ENCODE peak calls at places on chromosomes 3 and 15, in five cellular contexts. A is left ventricle myocardium inferior, G is astrocyte of the spinal cord, L is cardiac muscle cell, S is brain microvascular endothelial cell. O is an unnamed sample.

GRCh38 chr3:155619118-155619915 is 125.6 kb downstream of the PLCH1 start:
- DNase-seq in A (no peak), G (no peak), L (no peak), S (no peak), O (no peak)

GRCh38 chr3:150760431-150761200 is 2.4 kb downstream of the SIAH2 start:
- DNase-seq in A (no peak), G (no peak), L (no peak), S (no peak), O (no peak)

GRCh38 chr3:98185180-98185579 is 18.7 kb downstream of the OR5H15 start:
- DNase-seq in A (no peak), G (no peak), L (peak), S (no peak), O (no peak)

GRCh38 chr15:60928210-60928609 is 300.9 kb downstream of the RORA start:
- DNase-seq in A (no peak), G (no peak), L (no peak), S (no peak), O (no peak)

GRCh38 chr3:53818221-53819162 is 27.7 kb downstream of the CHDH start:
- DNase-seq in A (no peak), G (no peak), L (no peak), S (no peak), O (no peak)

GRCh38 chr3:15386352-15386751 is 41.0 kb downstream of the METTL6 start:
- DNase-seq in A (no peak), G (no peak), L (no peak), S (no peak), O (no peak)

GRCh38 chr15:89888214-89888804 is 5.5 kb downstream of the AP3S2 start:
- DNase-seq in A (no peak), G (peak), L (peak), S (peak), O (no peak)

GRCh38 chr15:75389791-75390382 is 21.5 kb upstream of the MAN2C1 start:
- DNase-seq in A (no peak), G (peak), L (no peak), S (no peak), O (no peak)

GRCh38 chr3:12328132-12328915 is 39.5 kb downstream of the PPARG start:
- DNase-seq in A (no peak), G (no peak), L (no peak), S (no peak), O (no peak)

GRCh38 chr15:38536201-38536676 is 28.4 kb downstream of the RASGRP1 start:
- DNase-seq in A (peak), G (peak), L (no peak), S (peak), O (no peak)

GRCh38 chr15:90291679-90292356 is 26.3 kb downstream of the NGRN start:
- DNase-seq in A (no peak), G (no peak), L (peak), S (no peak), O (no peak)

GRCh38 chr3:12229144-12229871 is 59.6 kb upstream of the PPARG start:
- DNase-seq in A (no peak), G (peak), L (no peak), S (no peak), O (no peak)

GRCh38 chr15:77500986-77501385 is 80.3 kb downstream of the HMG20A start:
- DNase-seq in A (no peak), G (peak), L (no peak), S (peak), O (no peak)

GRCh38 chr15:73996939-73997338 is 2.4 kb downstream of the PML start:
- DNase-seq in A (no peak), G (peak), L (no peak), S (peak), O (no peak)

GRCh38 chr3:81666502-81667121 is 94.8 kb downstream of the GBE1 start:
- DNase-seq in A (no peak), G (peak), L (peak), S (peak), O (no peak)

GRCh38 chr3:8856721-8857120 is 87.3 kb upstream of the OXTR start:
- DNase-seq in A (no peak), G (peak), L (no peak), S (peak), O (no peak)

GRCh38 chr15:79160211-79160610 is 69.6 kb upstream of the RASGRF1 start:
- DNase-seq in A (peak), G (no peak), L (no peak), S (peak), O (no peak)

GRCh38 chr3:192433704-192434103 is 293.6 kb downstream of the FGF12 start:
- DNase-seq in A (no peak), G (no peak), L (no peak), S (no peak), O (no peak)

DNA sequence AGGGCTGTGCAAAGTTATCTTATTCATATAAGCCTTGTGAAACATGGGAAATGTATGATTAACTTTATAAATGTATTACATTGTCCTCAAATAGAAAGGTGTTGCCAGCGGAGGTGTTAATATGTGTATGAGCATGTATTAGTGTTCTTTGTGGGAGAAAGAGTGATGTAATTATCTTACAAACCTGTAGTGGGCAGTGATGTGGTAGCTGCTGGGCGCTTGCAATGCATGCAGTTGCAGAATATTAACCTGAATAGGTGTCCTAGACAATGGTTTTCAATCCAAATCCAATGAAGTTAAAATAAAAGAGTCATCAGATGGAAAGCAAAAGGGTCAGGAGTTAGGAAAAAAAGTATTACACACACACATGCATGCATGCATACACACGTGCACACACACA is 881.3 kb upstream of the CADM2 start:
- DNase-seq in A (no peak), G (no peak), L (no peak), S (no peak), O (no peak)
- TF ChIP-seq CTCF in A (no peak), G (peak), L (no peak), S (peak), O (peak)

DNA sequence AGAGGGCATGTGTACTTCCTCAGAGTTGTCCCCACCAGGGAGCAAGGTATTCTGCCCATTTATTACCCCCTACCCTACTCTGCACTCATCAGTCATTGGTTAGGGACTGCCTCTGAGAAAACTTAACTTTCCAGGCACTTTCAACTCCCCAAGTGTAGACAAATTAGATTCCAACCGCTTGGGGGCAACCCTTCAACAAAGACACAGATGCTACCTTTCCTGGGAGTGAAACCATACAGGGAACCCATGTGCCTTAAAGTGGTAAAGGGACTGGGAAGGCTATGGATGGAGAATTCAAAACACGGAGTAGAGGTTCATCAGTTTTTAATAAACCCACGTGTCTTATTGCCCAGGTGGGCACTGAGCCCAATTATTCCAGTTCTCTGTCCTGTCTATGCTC is 19.4 kb upstream of the UBE2E2 start:
- DNase-seq in A (no peak), G (peak), L (peak), S (peak), O (no peak)
- TF ChIP-seq CTCF in A (peak), G (peak), L (peak), S (peak), O (peak)

DNA sequence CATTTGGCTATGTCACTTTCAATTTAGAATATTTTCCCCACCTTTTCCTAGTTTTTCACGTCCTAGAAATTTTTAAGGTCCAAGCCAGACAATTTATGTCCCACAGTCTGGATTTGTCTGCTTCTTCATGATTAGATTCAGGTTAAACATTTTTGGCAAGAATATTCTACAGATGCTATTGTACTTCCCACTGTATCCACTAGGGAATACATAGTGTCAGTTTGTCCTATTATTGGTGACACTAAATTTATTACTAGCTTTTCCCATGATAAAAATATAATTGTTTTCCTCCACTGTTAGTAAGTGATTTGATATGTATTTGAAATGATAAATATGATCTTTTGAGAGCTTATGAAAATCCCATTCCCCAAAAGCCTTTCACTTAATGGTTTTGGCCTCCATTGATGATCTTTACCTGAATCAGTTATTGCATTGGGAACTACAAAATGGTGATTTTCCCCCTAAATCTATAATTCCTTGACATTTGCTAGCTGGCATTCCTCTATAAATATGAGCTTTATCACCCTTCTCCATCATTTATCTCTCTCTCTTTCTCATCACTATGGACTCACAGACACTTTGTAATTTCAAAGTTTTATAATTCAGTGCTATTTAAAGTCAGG is 8.3 kb downstream of the ARL14 start:
- DNase-seq in A (no peak), G (no peak), L (no peak), S (no peak), O (no peak)
- TF ChIP-seq CTCF in A (peak), G (peak), L (peak), S (peak), O (no peak)

DNA sequence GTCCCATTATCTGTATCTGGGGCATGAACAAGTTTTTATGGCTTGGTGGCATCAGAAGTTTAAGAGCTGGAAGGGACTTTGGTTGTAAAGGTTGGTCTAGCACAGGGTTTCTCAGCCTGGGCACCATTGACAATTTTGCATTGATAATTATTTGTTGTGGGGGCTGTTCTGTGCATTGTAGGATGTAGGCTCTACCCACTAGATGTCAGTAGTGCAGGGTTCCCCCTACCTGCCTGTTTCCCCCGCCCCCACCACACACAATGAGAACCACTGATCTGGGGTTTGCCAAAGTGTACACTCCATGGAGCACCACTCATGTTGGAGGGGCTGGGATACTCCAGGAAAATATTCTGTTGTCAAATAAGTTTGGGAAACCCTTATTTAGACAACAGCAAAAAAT is 42.7 kb downstream of the PLCL2 start:
- DNase-seq in A (no peak), G (no peak), L (no peak), S (no peak), O (no peak)
- TF ChIP-seq CTCF in A (no peak), G (no peak), L (no peak), S (no peak), O (peak)

GRCh38 chr3:170357176-170357919 is at the start of gene SKIL:
- DNase-seq in A (peak), G (peak), L (peak), S (peak), O (no peak)
- TF ChIP-seq CTCF in A (no peak), G (no peak), L (peak), S (no peak), O (peak)

GRCh38 chr3:158680861-158681260 is 8.4 kb upstream of the LXN start:
- DNase-seq in A (no peak), G (no peak), L (no peak), S (no peak), O (no peak)
- TF ChIP-seq CTCF in A (no peak), G (no peak), L (no peak), S (no peak), O (no peak)

DNA sequence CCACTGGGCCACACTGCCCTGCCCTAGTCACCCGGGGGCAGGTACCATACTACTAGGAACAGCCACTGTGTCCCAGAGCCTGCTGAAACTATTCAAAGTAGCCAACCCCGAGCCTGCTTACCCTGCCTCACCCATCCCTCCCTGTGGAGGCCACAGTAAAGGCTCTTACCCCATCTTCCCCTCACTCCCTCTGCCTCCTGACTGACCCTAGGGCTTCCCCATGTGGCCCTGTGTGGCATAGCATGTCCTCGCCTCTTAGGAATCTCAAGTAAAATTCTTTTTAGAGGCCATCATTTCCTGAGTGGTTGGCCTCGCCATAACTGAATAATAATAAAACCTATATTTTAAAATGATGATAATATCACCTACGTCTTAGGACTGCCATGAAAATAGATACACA is 112.2 kb upstream of the SLC6A11 start:
- DNase-seq in A (no peak), G (peak), L (peak), S (peak), O (no peak)
- TF ChIP-seq CTCF in A (no peak), G (peak), L (peak), S (peak), O (peak)

GRCh38 chr3:31695280-31696008 is 162.7 kb downstream of the STT3B start:
- DNase-seq in A (no peak), G (no peak), L (peak), S (no peak), O (no peak)
- TF ChIP-seq CTCF in A (peak), G (peak), L (peak), S (peak), O (no peak)

GRCh38 chr3:128859573-128860154 is 19.8 kb upstream of the ACAD9 start:
- DNase-seq in A (no peak), G (no peak), L (no peak), S (no peak), O (no peak)

GRCh38 chr3:128867200-128868125 is 12.0 kb upstream of the ACAD9 start:
- DNase-seq in A (no peak), G (no peak), L (no peak), S (no peak), O (no peak)

GRCh38 chr3:128864351-128864811 is 15.0 kb upstream of the ACAD9 start:
- DNase-seq in A (no peak), G (no peak), L (no peak), S (no peak), O (no peak)

GRCh38 chr3:128861491-128861890 is 17.9 kb upstream of the ACAD9 start:
- DNase-seq in A (no peak), G (no peak), L (no peak), S (no peak), O (no peak)

DNA sequence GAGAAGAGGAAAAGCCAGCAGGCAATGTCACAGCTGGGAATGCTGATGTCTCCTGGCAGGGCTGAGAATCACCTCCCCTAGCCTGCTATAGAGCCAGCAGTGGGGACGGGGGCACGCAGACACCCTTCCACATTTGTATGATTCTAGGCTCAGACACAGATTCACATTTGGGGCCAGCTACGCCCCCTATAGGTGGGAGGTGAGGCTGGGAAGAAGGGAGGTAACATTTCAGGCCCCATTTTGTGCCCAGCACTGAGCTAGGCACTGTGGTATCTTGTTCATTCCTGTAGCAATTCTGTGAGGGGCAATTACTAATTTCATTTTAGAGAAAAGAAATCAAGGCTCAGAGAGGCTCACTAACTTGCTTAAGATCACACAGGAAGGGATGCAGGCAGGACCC is 15.9 kb upstream of the ACAD9 start:
- DNase-seq in A (no peak), G (no peak), L (no peak), S (no peak), O (no peak)
- TF ChIP-seq CTCF in A (peak), G (peak), L (peak), S (peak), O (peak)